ENCODE peak calls at places on chromosome 2, in six cellular contexts. O, E, C, G, Z and S are unnamed samples.

GRCh38 chr2:20557226-20557625 is 93.7 kb downstream of the HS1BP3 start:
- DNase-seq in O (no peak), E (no peak), C (no peak), G (no peak), Z (no peak), S (no peak)

GRCh38 chr2:6342273-6342920 is 523.3 kb downstream of the CMPK2 start:
- DNase-seq in O (no peak), E (no peak), C (peak), G (no peak), Z (no peak), S (no peak)

GRCh38 chr2:237315170-237315880 is 98.6 kb downstream of the COL6A3 start:
- DNase-seq in O (no peak), E (peak), C (no peak), G (peak), Z (peak), S (no peak)

GRCh38 chr2:37271376-37272067 is 40.1 kb downstream of the NDUFAF7 start:
- DNase-seq in O (no peak), E (no peak), C (no peak), G (no peak), Z (no peak), S (no peak)

GRCh38 chr2:43321446-43321845 is 95.0 kb upstream of the ZFP36L2 start:
- DNase-seq in O (no peak), E (no peak), C (no peak), G (no peak), Z (no peak), S (no peak)

GRCh38 chr2:60312618-60313017 is 240.8 kb downstream of the BCL11A start:
- DNase-seq in O (no peak), E (no peak), C (no peak), G (no peak), Z (no peak), S (no peak)

GRCh38 chr2:28544915-28545589 is 49.2 kb downstream of the PLB1 start:
- DNase-seq in O (no peak), E (no peak), C (no peak), G (peak), Z (no peak), S (no peak)

GRCh38 chr2:200104015-200104414 is 148.6 kb downstream of the MAIP1 start:
- DNase-seq in O (no peak), E (peak), C (no peak), G (peak), Z (no peak), S (no peak)

GRCh38 chr2:150188801-150189200 is 298.7 kb downstream of the RND3 start:
- DNase-seq in O (no peak), E (no peak), C (no peak), G (no peak), Z (no peak), S (no peak)

GRCh38 chr2:105789745-105790466 is 45.2 kb downstream of the NCK2 start:
- DNase-seq in O (no peak), E (peak), C (peak), G (peak), Z (peak), S (no peak)

GRCh38 chr2:103921161-103921560 is 932.8 kb upstream of the POU3F3 start:
- DNase-seq in O (no peak), E (no peak), C (no peak), G (no peak), Z (no peak), S (no peak)

GRCh38 chr2:70360661-70361316 is 58.9 kb upstream of the FAM136A start:
- DNase-seq in O (no peak), E (no peak), C (no peak), G (no peak), Z (no peak), S (no peak)

GRCh38 chr2:241890524-241891235 is 21.2 kb downstream of the RTP5 start:
- DNase-seq in O (peak), E (no peak), C (no peak), G (no peak), Z (no peak), S (no peak)

GRCh38 chr2:38386377-38386776 is 9.3 kb upstream of the ATL2 start:
- DNase-seq in O (no peak), E (no peak), C (no peak), G (peak), Z (no peak), S (no peak)

GRCh38 chr2:183209395-183210028 is 85.3 kb downstream of the NUP35 start:
- DNase-seq in O (no peak), E (no peak), C (no peak), G (no peak), Z (no peak), S (no peak)

GRCh38 chr2:127105656-127106456 is 1.1 kb downstream of the BIN1 start:
- DNase-seq in O (no peak), E (peak), C (no peak), G (peak), Z (no peak), S (peak)

GRCh38 chr2:143575340-143575739 is 446.1 kb downstream of the ARHGAP15 start:
- DNase-seq in O (no peak), E (no peak), C (no peak), G (peak), Z (no peak), S (peak)

GRCh38 chr2:19901201-19901457 is 654 bp downstream of the TTC32 start:
- DNase-seq in O (no peak), E (no peak), C (peak), G (no peak), Z (no peak), S (no peak)

GRCh38 chr2:112155331-112156151 is 17.4 kb downstream of the FBLN7 start:
- DNase-seq in O (no peak), E (no peak), C (peak), G (no peak), Z (no peak), S (no peak)

GRCh38 chr2:226451486-226451885 is 348.1 kb downstream of the IRS1 start:
- DNase-seq in O (no peak), E (no peak), C (no peak), G (no peak), Z (no peak), S (no peak)

GRCh38 chr2:38125830-38126229 is 49.9 kb upstream of the CYP1B1 start:
- DNase-seq in O (no peak), E (peak), C (no peak), G (no peak), Z (no peak), S (no peak)